ENCODE peak calls at places on chromosome 19, in seven cellular contexts. W is foreskin fibroblast, N is kidney, R is cardiac fibroblast, D is breast epithelium, L is body of pancreas, Q is AG04450. J is an unnamed sample.
A peak's percentile ranks its signal among the peaks of the same experiment; 100 is the strongest.

GRCh38 chr19:17158584-17158983 is 56.6 kb upstream of the USE1 start:
- DNase-seq in W (no peak), N (no peak), R (no peak), D (no peak), L (no peak), Q (no peak), J (no peak)

GRCh38 chr19:39372047-39372802 is 18.7 kb downstream of the PAF1 start:
- DNase-seq in W (peak; percentile 95), N (peak; percentile 91), R (peak; percentile 99), D (peak; percentile 68), L (peak; percentile 59), Q (peak; percentile 79), J (peak; percentile 93)

GRCh38 chr19:10270180-10270615 is 722 bp upstream of the ICAM1 start:
- DNase-seq in W (peak; percentile 52), N (peak; percentile 91), R (no peak), D (no peak), L (peak; percentile 47), Q (no peak), J (peak; percentile 25)

GRCh38 chr19:41089955-41090354 is 1.7 kb downstream of the CYP2A13 start:
- DNase-seq in W (no peak), N (no peak), R (no peak), D (no peak), L (no peak), Q (no peak), J (no peak)

GRCh38 chr19:47094557-47095517 is 18.7 kb downstream of the ZC3H4 start:
- DNase-seq in W (no peak), N (peak; percentile 71), R (no peak), D (no peak), L (peak; percentile 69), Q (no peak), J (peak; percentile 50)

GRCh38 chr19:801861-802496 is 4.7 kb downstream of the PTBP1 start:
- DNase-seq in W (peak; percentile 68), N (peak; percentile 82), R (peak; percentile 85), D (no peak), L (no peak), Q (no peak), J (no peak)

GRCh38 chr19:46205183-46205984 is 24.2 kb upstream of the IGFL1 start:
- DNase-seq in W (no peak), N (no peak), R (no peak), D (no peak), L (no peak), Q (no peak), J (no peak)

GRCh38 chr19:54573330-54573872 is at the start of gene LILRA2:
- DNase-seq in W (no peak), N (no peak), R (no peak), D (no peak), L (no peak), Q (no peak), J (no peak)

GRCh38 chr19:46975918-46976782 is 43.5 kb upstream of the NPAS1 start:
- DNase-seq in W (peak; percentile 99), N (peak; percentile 97), R (peak; percentile 100), D (peak; percentile 84), L (peak; percentile 97), Q (peak; percentile 73), J (peak; percentile 93)

GRCh38 chr19:48842744-48843162 is 6.5 kb upstream of the HSD17B14 start:
- DNase-seq in W (peak; percentile 70), N (no peak), R (peak; percentile 68), D (no peak), L (peak; percentile 49), Q (no peak), J (peak; percentile 60)

GRCh38 chr19:29308977-29309520 is 96.1 kb upstream of the UQCRFS1 start:
- DNase-seq in W (no peak), N (no peak), R (no peak), D (no peak), L (no peak), Q (no peak), J (no peak)

GRCh38 chr19:7558667-7559066 is 23.1 kb downstream of the PNPLA6 start:
- DNase-seq in W (no peak), N (no peak), R (no peak), D (no peak), L (no peak), Q (no peak), J (no peak)

DNA sequence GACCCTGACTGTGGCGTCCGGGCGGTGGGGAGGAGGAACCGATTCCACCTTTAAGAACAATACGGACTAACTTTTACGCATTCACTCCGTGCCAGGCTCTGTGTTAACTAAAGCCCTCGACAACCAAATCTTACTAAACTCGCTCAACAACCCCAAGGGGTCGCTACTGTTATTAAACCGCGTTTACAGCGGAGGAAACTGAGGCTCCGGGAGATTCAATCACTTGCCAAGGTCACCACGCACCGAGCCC is 1.2 kb downstream of the SAMD1 start:
- DNase-seq in W (peak; percentile 33), N (no peak), R (peak; percentile 43), D (no peak), L (no peak), Q (no peak), J (peak; percentile 37)
- TF ChIP-seq CTCF in W (no peak), N (no peak), R (no peak), D (no peak), L (no peak), Q (peak; percentile 16), J (peak; percentile 18)

GRCh38 chr19:55645512-55645881 is 2.0 kb downstream of the ZNF581 start:
- DNase-seq in W (no peak), N (peak; percentile 43), R (no peak), D (no peak), L (no peak), Q (no peak), J (no peak)

GRCh38 chr19:55648657-55649578 is 906 bp downstream of the CCDC106 start:
- DNase-seq in W (no peak), N (peak; percentile 80), R (no peak), D (no peak), L (no peak), Q (no peak), J (no peak)

GRCh38 chr19:55646889-55647731 is 902 bp upstream of the CCDC106 start:
- DNase-seq in W (no peak), N (peak; percentile 48), R (no peak), D (no peak), L (peak; percentile 35), Q (no peak), J (no peak)

GRCh38 chr19:55649579-55650557 is 1.9 kb downstream of the CCDC106 start:
- DNase-seq in W (no peak), N (peak; percentile 59), R (no peak), D (no peak), L (no peak), Q (no peak), J (no peak)

GRCh38 chr19:55647732-55648656 is at the start of gene CCDC106:
- DNase-seq in W (peak; percentile 89), N (peak; percentile 90), R (peak; percentile 86), D (no peak), L (peak; percentile 70), Q (no peak), J (peak; percentile 73)
- H3K4me3 ChIP-seq in W (peak within 1 kb of the TSS; percentile 76), N (peak within 1 kb of the TSS; percentile 58), R (peak within 1 kb of the TSS; percentile 74), D (peak within 1 kb of the TSS; percentile 98), L (peak within 1 kb of the TSS; percentile 69), Q (peak within 1 kb of the TSS; percentile 79), J (peak within 1 kb of the TSS; percentile 84)

GRCh38 chr19:18233224-18233825 is 7.1 kb upstream of the PDE4C start:
- DNase-seq in W (peak; percentile 73), N (no peak), R (peak; percentile 52), D (no peak), L (peak; percentile 63), Q (no peak), J (peak; percentile 57)
- TF ChIP-seq CTCF in W (no peak), N (no peak), R (no peak), D (no peak), L (no peak), Q (no peak), J (no peak)

DNA sequence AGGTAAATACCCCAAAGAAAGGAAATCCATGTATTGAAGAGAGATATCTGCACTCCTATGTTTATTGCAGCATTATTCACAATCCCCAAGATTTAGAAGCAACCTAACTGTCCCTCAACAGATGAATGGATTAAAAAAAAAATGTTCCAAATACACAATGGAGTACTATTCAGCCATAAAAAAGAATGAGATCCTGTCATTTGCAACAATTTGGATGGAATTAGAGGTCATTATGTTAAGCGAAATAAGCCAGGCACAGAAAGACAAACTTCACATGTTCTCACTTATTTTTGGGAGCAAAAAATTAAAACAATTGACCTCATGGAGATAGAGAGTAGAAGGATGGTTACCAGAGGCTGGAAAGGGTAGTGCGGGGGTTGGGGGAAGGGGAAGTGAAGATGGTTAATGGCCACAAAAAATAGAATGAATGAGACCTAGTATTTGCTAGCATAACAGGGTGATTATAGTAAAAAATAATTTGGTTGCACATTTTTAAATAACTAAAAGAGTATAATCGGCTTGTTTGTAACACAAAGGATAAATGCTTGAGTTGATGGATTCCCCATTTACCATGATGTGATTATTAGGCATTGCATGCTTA is 9.7 kb upstream of the ZNF709 start:
- DNase-seq in W (no peak), N (no peak), R (no peak), D (no peak), L (no peak), Q (no peak), J (no peak)
- H3K4me3 ChIP-seq in W (no peak overlapping the region), N (no peak overlapping the region), R (no peak overlapping the region), D (peak overlapping the region; percentile 85), L (no peak overlapping the region), Q (no peak overlapping the region), J (no peak overlapping the region)

GRCh38 chr19:4533835-4534424 is 1.1 kb downstream of the PLIN5 start:
- DNase-seq in W (no peak), N (no peak), R (no peak), D (no peak), L (peak; percentile 33), Q (no peak), J (no peak)

GRCh38 chr19:4537953-4538600 is 1.8 kb downstream of the LRG1 start:
- DNase-seq in W (no peak), N (no peak), R (no peak), D (no peak), L (no peak), Q (no peak), J (no peak)

GRCh38 chr19:4533334-4533733 is 1.7 kb downstream of the PLIN5 start:
- DNase-seq in W (no peak), N (no peak), R (no peak), D (no peak), L (no peak), Q (no peak), J (no peak)

GRCh38 chr19:4536798-4537197 is 1.8 kb upstream of the PLIN5 start:
- DNase-seq in W (peak; percentile 37), N (no peak), R (no peak), D (no peak), L (peak; percentile 56), Q (no peak), J (no peak)

GRCh38 chr19:4534836-4535658 is at the start of gene PLIN5:
- DNase-seq in W (peak; percentile 75), N (peak; percentile 95), R (peak; percentile 76), D (peak; percentile 74), L (peak; percentile 99), Q (no peak), J (peak; percentile 31)
- TF ChIP-seq CTCF in W (no peak), N (no peak), R (no peak), D (no peak), L (peak; percentile 14), Q (no peak), J (no peak)

DNA sequence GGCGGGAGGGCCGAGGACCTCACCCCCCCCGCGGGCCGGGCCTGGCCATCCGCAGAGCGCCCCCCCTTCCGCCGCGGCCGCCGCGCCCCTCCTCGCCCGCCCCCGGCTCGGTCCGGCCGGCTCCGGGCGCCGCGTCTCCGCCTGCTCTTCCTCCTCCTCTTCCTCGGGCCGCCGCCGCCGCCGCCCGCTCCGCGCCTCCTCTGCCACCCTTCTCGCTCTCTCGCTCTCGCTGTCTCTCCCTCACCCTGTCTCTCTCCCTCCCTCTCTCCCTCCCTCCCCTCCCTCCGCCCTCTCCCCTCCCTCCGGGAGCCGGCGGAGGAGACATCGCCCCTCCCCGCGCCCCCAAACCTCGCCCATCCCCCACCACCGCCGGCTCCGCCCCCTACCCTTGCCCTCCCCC is at the start of gene SHANK1:
- DNase-seq in W (peak; percentile 50), N (no peak), R (peak; percentile 46), D (no peak), L (no peak), Q (no peak), J (no peak)
- H3K4me3 ChIP-seq in W (peak within 1 kb of the TSS; percentile 50), N (no peak within 1 kb of the TSS), R (peak within 1 kb of the TSS; percentile 32), D (peak within 1 kb of the TSS; percentile 78), L (no peak within 1 kb of the TSS), Q (peak within 1 kb of the TSS; percentile 63), J (peak within 1 kb of the TSS; percentile 43)

J was measured in fibroblast of villous mesenchyme.